ENCODE peak calls at places on chromosomes 3 and 15, in six cellular contexts. One of them, this sample, is unnamed.

GRCh38 chr15:81809543-81809942 is 236.3 kb downstream of the MEX3B start:
- DNase-seq in IMR-90: peak; percentile 8
- DNase-seq in H9: peak; percentile 67
- DNase-seq in H1: no peak
- DNase-seq in neuronal stem cell: no peak
- DNase-seq in mesenchymal stem cell: no peak
- DNase-seq in this sample: no peak

GRCh38 chr3:155049959-155050358 is 30.2 kb upstream of the MME start:
- DNase-seq in IMR-90: no peak
- DNase-seq in H9: no peak
- DNase-seq in H1: no peak
- DNase-seq in neuronal stem cell: no peak
- DNase-seq in mesenchymal stem cell: no peak
- DNase-seq in this sample: no peak

GRCh38 chr3:188315563-188315962 is 161.6 kb downstream of the LPP start:
- DNase-seq in IMR-90: no peak
- DNase-seq in H9: no peak
- DNase-seq in H1: no peak
- DNase-seq in neuronal stem cell: no peak
- DNase-seq in mesenchymal stem cell: no peak
- DNase-seq in this sample: no peak

GRCh38 chr15:62985768-62986167 is 56.8 kb upstream of the TPM1 start:
- DNase-seq in IMR-90: peak; percentile 81
- DNase-seq in H9: no peak
- DNase-seq in H1: no peak
- DNase-seq in neuronal stem cell: no peak
- DNase-seq in mesenchymal stem cell: peak; percentile 81
- DNase-seq in this sample: peak; percentile 66

GRCh38 chr3:2544718-2545117 is 446.1 kb downstream of the CNTN4 start:
- DNase-seq in IMR-90: no peak
- DNase-seq in H9: no peak
- DNase-seq in H1: no peak
- DNase-seq in neuronal stem cell: no peak
- DNase-seq in mesenchymal stem cell: no peak
- DNase-seq in this sample: no peak

GRCh38 chr3:134885877-134886621 is 91.0 kb downstream of the EPHB1 start:
- DNase-seq in IMR-90: no peak
- DNase-seq in H9: peak; percentile 60
- DNase-seq in H1: no peak
- DNase-seq in neuronal stem cell: no peak
- DNase-seq in mesenchymal stem cell: no peak
- DNase-seq in this sample: no peak

GRCh38 chr15:66945842-66946241 is 119.6 kb upstream of the SMAD3 start:
- DNase-seq in IMR-90: no peak
- DNase-seq in H9: no peak
- DNase-seq in H1: no peak
- DNase-seq in neuronal stem cell: no peak
- DNase-seq in mesenchymal stem cell: no peak
- DNase-seq in this sample: no peak

GRCh38 chr3:56355570-56356185 is 112.6 kb downstream of the ERC2 start:
- DNase-seq in IMR-90: no peak
- DNase-seq in H9: no peak
- DNase-seq in H1: no peak
- DNase-seq in neuronal stem cell: no peak
- DNase-seq in mesenchymal stem cell: peak; percentile 26
- DNase-seq in this sample: no peak

GRCh38 chr15:80154336-80154735 is 1.5 kb downstream of the FAH start:
- DNase-seq in IMR-90: peak; percentile 15
- DNase-seq in H9: no peak
- DNase-seq in H1: no peak
- DNase-seq in neuronal stem cell: no peak
- DNase-seq in mesenchymal stem cell: peak; percentile 44
- DNase-seq in this sample: no peak

GRCh38 chr15:73862276-73862675 is 11.1 kb upstream of the TBC1D21 start:
- DNase-seq in IMR-90: no peak
- DNase-seq in H9: peak; percentile 20
- DNase-seq in H1: no peak
- DNase-seq in neuronal stem cell: no peak
- DNase-seq in mesenchymal stem cell: no peak
- DNase-seq in this sample: no peak

GRCh38 chr3:127770671-127771370 is 51.5 kb downstream of the MGLL start:
- DNase-seq in IMR-90: no peak
- DNase-seq in H9: no peak
- DNase-seq in H1: no peak
- DNase-seq in neuronal stem cell: no peak
- DNase-seq in mesenchymal stem cell: peak; percentile 41
- DNase-seq in this sample: peak; percentile 33

GRCh38 chr15:81284256-81285031 is 39.5 kb downstream of the STARD5 start:
- DNase-seq in IMR-90: no peak
- DNase-seq in H9: no peak
- DNase-seq in H1: no peak
- DNase-seq in neuronal stem cell: no peak
- DNase-seq in mesenchymal stem cell: no peak
- DNase-seq in this sample: no peak

GRCh38 chr3:159200176-159200575 is 398.3 kb downstream of the MFSD1 start:
- DNase-seq in IMR-90: no peak
- DNase-seq in H9: no peak
- DNase-seq in H1: no peak
- DNase-seq in neuronal stem cell: no peak
- DNase-seq in mesenchymal stem cell: peak; percentile 88
- DNase-seq in this sample: no peak

GRCh38 chr15:51678081-51678480 is 3.2 kb upstream of the SCG3 start:
- DNase-seq in IMR-90: no peak
- DNase-seq in H9: no peak
- DNase-seq in H1: no peak
- DNase-seq in neuronal stem cell: no peak
- DNase-seq in mesenchymal stem cell: peak; percentile 7
- DNase-seq in this sample: no peak

GRCh38 chr3:157119369-157119951 is 40.5 kb downstream of the CCNL1 start:
- DNase-seq in IMR-90: no peak
- DNase-seq in H9: no peak
- DNase-seq in H1: no peak
- DNase-seq in neuronal stem cell: no peak
- DNase-seq in mesenchymal stem cell: no peak
- DNase-seq in this sample: no peak

GRCh38 chr3:65557915-65558564 is 480.7 kb downstream of the MAGI1 start:
- DNase-seq in IMR-90: no peak
- DNase-seq in H9: no peak
- DNase-seq in H1: no peak
- DNase-seq in neuronal stem cell: no peak
- DNase-seq in mesenchymal stem cell: no peak
- DNase-seq in this sample: no peak

GRCh38 chr3:100900671-100901070 is 92.5 kb downstream of the ABI3BP start:
- DNase-seq in IMR-90: peak; percentile 30
- DNase-seq in H9: no peak
- DNase-seq in H1: no peak
- DNase-seq in neuronal stem cell: no peak
- DNase-seq in mesenchymal stem cell: no peak
- DNase-seq in this sample: no peak

GRCh38 chr3:104273046-104273649 is 1093.6 kb upstream of the ALCAM start:
- DNase-seq in IMR-90: peak; percentile 53
- DNase-seq in H9: no peak
- DNase-seq in H1: no peak
- DNase-seq in neuronal stem cell: no peak
- DNase-seq in mesenchymal stem cell: peak; percentile 52
- DNase-seq in this sample: peak; percentile 49

GRCh38 chr3:193594946-193595689 is 2.1 kb downstream of the OPA1 start:
- DNase-seq in IMR-90: peak; percentile 23
- DNase-seq in H9: no peak
- DNase-seq in H1: no peak
- DNase-seq in neuronal stem cell: no peak
- DNase-seq in mesenchymal stem cell: peak; percentile 42
- DNase-seq in this sample: peak; percentile 64

GRCh38 chr3:50150404-50150750 is 4.7 kb upstream of the SEMA3F start:
- DNase-seq in IMR-90: no peak
- DNase-seq in H9: no peak
- DNase-seq in H1: no peak
- DNase-seq in neuronal stem cell: no peak
- DNase-seq in mesenchymal stem cell: no peak
- DNase-seq in this sample: no peak

GRCh38 chr15:96366526-96366877 is 36.0 kb downstream of the NR2F2 start:
- DNase-seq in IMR-90: no peak
- DNase-seq in H9: peak; percentile 46
- DNase-seq in H1: peak; percentile 61
- DNase-seq in neuronal stem cell: no peak
- DNase-seq in mesenchymal stem cell: no peak
- DNase-seq in this sample: no peak

GRCh38 chr3:179450901-179451334 is 352 bp downstream of the GNB4 start:
- DNase-seq in IMR-90: peak; percentile 23
- DNase-seq in H9: no peak
- DNase-seq in H1: no peak
- DNase-seq in neuronal stem cell: no peak
- DNase-seq in mesenchymal stem cell: peak; percentile 58
- DNase-seq in this sample: no peak

GRCh38 chr3:11288786-11289637 is 16.8 kb downstream of the ATG7 start:
- DNase-seq in IMR-90: peak; percentile 96
- DNase-seq in H9: no peak
- DNase-seq in H1: no peak
- DNase-seq in neuronal stem cell: no peak
- DNase-seq in mesenchymal stem cell: peak; percentile 97
- DNase-seq in this sample: peak; percentile 95

GRCh38 chr15:25882466-25882865 is 19.3 kb upstream of the ATP10A start:
- DNase-seq in IMR-90: peak; percentile 39
- DNase-seq in H9: no peak
- DNase-seq in H1: no peak
- DNase-seq in neuronal stem cell: no peak
- DNase-seq in mesenchymal stem cell: no peak
- DNase-seq in this sample: no peak

GRCh38 chr15:68699881-68700394 is 120.8 kb downstream of the ANP32A start:
- DNase-seq in IMR-90: no peak
- DNase-seq in H9: no peak
- DNase-seq in H1: no peak
- DNase-seq in neuronal stem cell: no peak
- DNase-seq in mesenchymal stem cell: no peak
- DNase-seq in this sample: no peak

GRCh38 chr15:48625126-48625525 is 20.4 kb downstream of the FBN1 start:
- DNase-seq in IMR-90: no peak
- DNase-seq in H9: no peak
- DNase-seq in H1: no peak
- DNase-seq in neuronal stem cell: no peak
- DNase-seq in mesenchymal stem cell: no peak
- DNase-seq in this sample: no peak

GRCh38 chr3:119485563-119485962 is 12.8 kb upstream of the TIMMDC1 start:
- DNase-seq in IMR-90: no peak
- DNase-seq in H9: no peak
- DNase-seq in H1: no peak
- DNase-seq in neuronal stem cell: no peak
- DNase-seq in mesenchymal stem cell: no peak
- DNase-seq in this sample: no peak
- H3K14ac ChIP-seq in IMR-90: no peak overlapping the region
- H3K14ac ChIP-seq in H9: no peak overlapping the region
- H3K14ac ChIP-seq in H1: no peak overlapping the region
- H3K14ac ChIP-seq in neuronal stem cell: no peak overlapping the region
- H3K14ac ChIP-seq in mesenchymal stem cell: no peak overlapping the region
- H3K14ac ChIP-seq in this sample: no peak overlapping the region

GRCh38 chr3:57692404-57693191 is at the start of gene DENND6A:
- DNase-seq in IMR-90: peak; percentile 86
- DNase-seq in H9: peak; percentile 91
- DNase-seq in H1: peak; percentile 93
- DNase-seq in neuronal stem cell: peak; percentile 91
- DNase-seq in mesenchymal stem cell: peak; percentile 90
- DNase-seq in this sample: peak; percentile 98
- H3K4ac ChIP-seq in IMR-90: peak within 1 kb of the TSS; percentile 87
- H3K4ac ChIP-seq in H9: no peak within 1 kb of the TSS
- H3K4ac ChIP-seq in H1: peak within 1 kb of the TSS; percentile 93
- H3K4ac ChIP-seq in neuronal stem cell: no peak within 1 kb of the TSS
- H3K4ac ChIP-seq in mesenchymal stem cell: peak within 1 kb of the TSS; percentile 84
- H3K4ac ChIP-seq in this sample: peak within 1 kb of the TSS; percentile 89

GRCh38 chr3:122680381-122681293 is at the start of gene PARP14:
- DNase-seq in IMR-90: peak; percentile 68
- DNase-seq in H9: peak; percentile 67
- DNase-seq in H1: peak; percentile 75
- DNase-seq in neuronal stem cell: peak; percentile 26
- DNase-seq in mesenchymal stem cell: peak; percentile 90
- DNase-seq in this sample: peak; percentile 54

GRCh38 chr3:122678496-122678895 is 2.1 kb upstream of the PARP14 start:
- DNase-seq in IMR-90: no peak
- DNase-seq in H9: no peak
- DNase-seq in H1: no peak
- DNase-seq in neuronal stem cell: no peak
- DNase-seq in mesenchymal stem cell: no peak
- DNase-seq in this sample: no peak

GRCh38 chr3:122679085-122679466 is 1.6 kb upstream of the PARP14 start:
- DNase-seq in IMR-90: peak; percentile 79
- DNase-seq in H9: peak; percentile 81
- DNase-seq in H1: peak; percentile 82
- DNase-seq in neuronal stem cell: peak; percentile 62
- DNase-seq in mesenchymal stem cell: peak; percentile 82
- DNase-seq in this sample: peak; percentile 91

GRCh38 chr3:122681294-122682015 is 816 bp downstream of the PARP14 start:
- DNase-seq in IMR-90: no peak
- DNase-seq in H9: peak; percentile 47
- DNase-seq in H1: peak; percentile 56
- DNase-seq in neuronal stem cell: no peak
- DNase-seq in mesenchymal stem cell: peak; percentile 40
- DNase-seq in this sample: no peak

DNA sequence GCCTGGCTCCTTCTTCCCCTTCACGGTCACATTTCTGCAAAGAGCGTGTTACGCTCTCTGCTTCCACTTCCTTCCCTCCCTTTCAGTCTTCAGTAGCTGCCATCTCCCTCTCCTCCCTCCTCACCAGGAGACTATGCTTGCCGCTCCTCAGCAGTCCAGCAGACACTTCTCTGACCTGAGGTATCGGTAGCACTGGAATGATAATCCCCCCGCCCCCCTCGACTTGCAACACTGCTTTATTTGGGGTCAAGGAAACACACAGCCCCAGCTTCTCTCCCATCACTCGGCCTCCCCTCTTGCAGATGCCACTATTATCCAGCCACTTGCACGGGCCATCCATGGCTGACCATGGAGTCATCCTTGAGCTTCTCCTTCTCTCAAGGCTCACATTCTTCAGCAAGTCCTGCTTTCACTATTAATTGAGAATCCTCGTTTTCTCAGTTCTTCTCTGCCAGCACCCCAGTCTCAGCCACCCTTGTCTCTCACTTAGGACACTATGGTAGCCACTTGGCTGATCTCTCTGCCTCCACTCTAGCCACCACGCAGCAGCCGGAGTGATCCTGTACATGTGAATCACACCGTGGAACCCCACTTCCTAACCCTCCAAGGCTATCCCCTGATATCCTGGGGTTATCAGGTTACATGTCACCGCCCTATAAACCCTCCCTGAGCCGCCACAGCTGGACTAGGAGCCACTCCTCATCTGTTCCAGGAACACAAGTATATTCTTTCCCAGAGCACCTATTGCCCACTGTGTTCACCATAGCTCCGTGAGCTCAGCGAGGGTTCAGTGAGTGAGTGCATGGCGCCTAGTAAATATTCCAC is 960 bp upstream of the PARP14 start:
- DNase-seq in IMR-90: peak; percentile 27
- DNase-seq in H9: peak; percentile 29
- DNase-seq in H1: no peak
- DNase-seq in neuronal stem cell: no peak
- DNase-seq in mesenchymal stem cell: peak; percentile 42
- DNase-seq in this sample: peak; percentile 12
- H3K9ac ChIP-seq in IMR-90: peak overlapping the region; percentile 99
- H3K9ac ChIP-seq in H9: no peak overlapping the region
- H3K9ac ChIP-seq in H1: no peak overlapping the region
- H3K9ac ChIP-seq in neuronal stem cell: no peak overlapping the region
- H3K9ac ChIP-seq in mesenchymal stem cell: peak overlapping the region; percentile 94
- H3K9ac ChIP-seq in this sample: no peak overlapping the region

GRCh38 chr3:7789324-7789723 is 712.3 kb upstream of the LMCD1 start:
- DNase-seq in IMR-90: no peak
- DNase-seq in H9: peak; percentile 38
- DNase-seq in H1: no peak
- DNase-seq in neuronal stem cell: no peak
- DNase-seq in mesenchymal stem cell: no peak
- DNase-seq in this sample: no peak
- H3K14ac ChIP-seq in IMR-90: no peak overlapping the region
- H3K14ac ChIP-seq in H9: no peak overlapping the region
- H3K14ac ChIP-seq in H1: no peak overlapping the region
- H3K14ac ChIP-seq in neuronal stem cell: no peak overlapping the region
- H3K14ac ChIP-seq in mesenchymal stem cell: no peak overlapping the region
- H3K14ac ChIP-seq in this sample: no peak overlapping the region

This sample was measured in trophoblast cell.